ENCODE peak calls at places on chromosomes 5 and 9, in eight cellular contexts. P is heart left ventricle, Z is H54, W is sigmoid colon, M is HepG2, Y is endothelial cell of umbilical vein, O is stomach, F is HCT116. A is an unnamed sample.
A peak's percentile ranks its signal among the peaks of the same experiment; 100 is the strongest.

GRCh38 chr5:78458843-78459242 is 98.4 kb downstream of the SCAMP1 start:
- DNase-seq in P (no peak), Z (no peak), W (no peak), M (no peak), Y (no peak), O (no peak), F (no peak), A (no peak)

GRCh38 chr5:14676320-14676719 is 11.8 kb downstream of the OTULIN start:
- DNase-seq in P (no peak), Z (peak; percentile 88), W (no peak), M (no peak), Y (no peak), O (peak; percentile 42), F (no peak), A (peak; percentile 51)

GRCh38 chr5:178371362-178372090 is 138.9 kb upstream of the PHYKPL start:
- DNase-seq in P (no peak), Z (no peak), W (no peak), M (no peak), Y (no peak), O (no peak), F (no peak), A (no peak)

GRCh38 chr5:154010660-154011059 is 28.1 kb downstream of the FAM114A2 start:
- DNase-seq in P (no peak), Z (peak; percentile 3), W (no peak), M (no peak), Y (no peak), O (no peak), F (no peak), A (no peak)

GRCh38 chr5:159616967-159617366 is 286.7 kb upstream of the IL12B start:
- DNase-seq in P (no peak), Z (no peak), W (no peak), M (no peak), Y (no peak), O (no peak), F (no peak), A (no peak)

GRCh38 chr5:118208031-118208453 is 780.3 kb downstream of the DTWD2 start:
- DNase-seq in P (no peak), Z (no peak), W (no peak), M (no peak), Y (no peak), O (no peak), F (no peak), A (no peak)

GRCh38 chr5:55039843-55040242 is 15.8 kb downstream of the GZMK start:
- DNase-seq in P (no peak), Z (no peak), W (no peak), M (no peak), Y (no peak), O (no peak), F (no peak), A (no peak)

GRCh38 chr9:23855885-23856284 is 29.8 kb upstream of the ELAVL2 start:
- DNase-seq in P (no peak), Z (no peak), W (no peak), M (no peak), Y (no peak), O (no peak), F (no peak), A (no peak)

GRCh38 chr9:99366601-99367000 is 144.5 kb downstream of the SEC61B start:
- DNase-seq in P (no peak), Z (no peak), W (no peak), M (no peak), Y (no peak), O (no peak), F (no peak), A (no peak)

GRCh38 chr9:99365233-99365980 is 143.3 kb downstream of the SEC61B start:
- DNase-seq in P (no peak), Z (no peak), W (no peak), M (no peak), Y (no peak), O (no peak), F (no peak), A (no peak)

GRCh38 chr9:99368341-99369326 is 146.6 kb downstream of the SEC61B start:
- DNase-seq in P (peak; percentile 79), Z (no peak), W (peak; percentile 77), M (no peak), Y (peak; percentile 48), O (no peak), F (no peak), A (no peak)

GRCh38 chr9:99363509-99363908 is 141.4 kb downstream of the SEC61B start:
- DNase-seq in P (no peak), Z (no peak), W (no peak), M (no peak), Y (no peak), O (no peak), F (no peak), A (no peak)

DNA sequence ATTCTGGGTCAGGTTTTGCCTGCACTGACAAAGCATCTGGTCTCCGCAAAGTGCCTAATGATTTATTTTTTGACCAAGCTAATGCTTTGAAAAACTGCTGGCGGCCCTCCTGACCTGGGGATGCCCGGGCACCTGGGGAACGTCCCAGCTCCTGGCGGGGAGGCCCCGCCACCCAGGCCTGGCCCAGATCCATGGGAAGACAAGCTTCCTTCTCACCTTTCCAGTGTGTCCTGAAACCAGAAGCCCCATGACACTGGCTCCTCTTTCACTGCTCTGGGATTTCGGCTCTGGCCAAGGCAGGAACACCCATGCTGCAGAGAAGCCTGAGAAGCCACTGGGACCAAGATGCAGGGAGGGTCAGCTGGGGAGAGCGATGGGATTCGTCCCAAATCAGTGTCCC is 144.1 kb downstream of the SEC61B start:
- DNase-seq in P (no peak), Z (no peak), W (no peak), M (no peak), Y (no peak), O (no peak), F (no peak), A (no peak)
- TF ChIP-seq POLR2A in P (no peak), Z (no peak), W (no peak), M (no peak), Y (no peak), O (no peak), F (no peak), A (no peak)

GRCh38 chr9:121204611-121205010 is 2.9 kb upstream of the RAB14 start:
- DNase-seq in P (no peak), Z (no peak), W (no peak), M (no peak), Y (no peak), O (no peak), F (no peak), A (no peak)
- TF ChIP-seq POLR2A in P (no peak), Z (no peak), W (no peak), M (no peak), Y (no peak), O (no peak), F (no peak), A (no peak)

GRCh38 chr5:88128813-88129212 is 139.8 kb downstream of the TMEM161B start:
- DNase-seq in P (no peak), Z (no peak), W (no peak), M (peak; percentile 56), Y (no peak), O (no peak), F (no peak), A (no peak)
- TF ChIP-seq POLR2A in P (no peak), Z (no peak), W (no peak), M (no peak), Y (no peak), O (no peak), F (no peak), A (no peak)

GRCh38 chr9:105444130-105444529 is 3.7 kb upstream of the FSD1L start:
- DNase-seq in P (no peak), Z (no peak), W (no peak), M (no peak), Y (no peak), O (no peak), F (no peak), A (no peak)

GRCh38 chr9:105449081-105449480 is 1.2 kb downstream of the FSD1L start:
- DNase-seq in P (no peak), Z (no peak), W (no peak), M (no peak), Y (peak; percentile 4), O (no peak), F (no peak), A (no peak)

GRCh38 chr9:105447386-105447813 is 434 bp upstream of the FSD1L start:
- DNase-seq in P (no peak), Z (no peak), W (no peak), M (no peak), Y (no peak), O (no peak), F (no peak), A (no peak)

GRCh38 chr9:105445203-105445881 is 2.5 kb upstream of the FSD1L start:
- DNase-seq in P (peak; percentile 28), Z (no peak), W (no peak), M (no peak), Y (no peak), O (no peak), F (no peak), A (no peak)

DNA sequence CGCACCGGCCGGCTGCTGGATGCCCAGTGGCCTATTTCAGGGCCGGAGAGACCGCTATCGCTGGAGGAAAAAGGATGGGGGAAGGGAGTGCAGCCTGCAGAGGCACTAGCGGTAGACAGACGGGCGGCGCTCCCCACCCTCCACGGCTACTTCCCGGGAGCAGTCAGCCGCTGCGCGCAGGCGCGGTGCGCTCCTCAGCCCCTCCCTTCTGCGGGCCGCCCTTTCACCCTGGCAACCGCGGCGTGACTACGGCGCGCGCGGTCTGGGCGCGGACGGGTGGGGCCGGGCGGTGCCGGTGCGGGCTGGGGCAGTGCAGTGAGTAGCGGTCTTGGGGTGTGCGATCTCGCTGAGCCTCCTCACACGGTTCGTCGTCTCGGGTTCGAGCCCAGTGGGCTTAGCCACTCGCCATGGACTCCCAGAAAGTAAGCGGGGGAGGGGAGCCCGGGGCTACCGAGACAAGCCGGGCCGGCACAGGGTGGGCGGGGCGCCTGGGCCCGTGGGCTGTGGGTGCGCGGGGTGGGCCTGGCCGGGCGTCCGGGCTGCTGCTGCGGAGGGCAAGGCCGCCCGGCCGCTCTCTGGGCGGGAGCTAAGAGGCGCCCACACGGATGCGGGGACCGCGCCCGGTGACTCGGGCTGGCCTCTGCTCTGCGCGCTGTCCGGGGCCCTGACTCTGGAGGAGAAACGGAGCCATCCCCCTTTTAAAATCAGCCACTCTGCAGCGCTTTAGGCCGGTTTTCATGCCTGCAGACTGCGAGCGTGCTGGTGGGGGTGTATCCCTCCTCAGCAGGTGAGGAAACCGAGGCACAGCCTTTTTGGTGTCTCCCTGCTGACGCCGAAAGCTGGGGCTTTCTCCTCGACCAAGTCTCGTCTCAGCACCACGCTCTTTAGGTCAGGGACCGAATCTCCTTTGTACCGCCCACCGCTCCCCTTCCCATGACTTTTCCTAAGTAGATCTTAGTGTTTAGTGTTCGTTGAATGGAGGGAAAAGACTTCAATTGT is at the start of gene FSD1L:
- DNase-seq in P (peak; percentile 95), Z (peak; percentile 99), W (peak; percentile 97), M (peak; percentile 84), Y (peak; percentile 72), O (peak; percentile 95), F (peak; percentile 81), A (peak; percentile 83)
- TF ChIP-seq POLR2A in P (no peak), Z (peak; percentile 84), W (no peak), M (no peak), Y (peak; percentile 53), O (no peak), F (peak; percentile 61), A (no peak)

DNA sequence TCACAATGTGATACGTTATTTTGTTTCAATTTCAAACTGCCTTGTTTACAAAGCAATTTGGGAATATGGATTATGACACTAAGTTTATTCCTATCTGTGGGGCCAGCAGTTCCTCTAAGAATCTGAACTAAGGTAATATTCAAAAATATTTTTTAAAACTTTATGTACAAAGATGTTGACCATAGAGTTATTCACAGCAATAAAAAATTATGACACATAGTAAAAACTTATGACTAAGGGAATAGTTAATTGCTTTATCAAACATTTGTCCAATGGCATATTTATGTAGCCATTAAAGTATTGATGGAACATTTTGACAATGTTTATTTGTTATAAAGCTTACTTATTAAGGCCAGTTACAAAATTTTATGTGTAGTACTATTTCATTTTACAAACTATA is 73.4 kb upstream of the FREM1 start:
- DNase-seq in P (no peak), Z (no peak), W (no peak), M (no peak), Y (no peak), O (no peak), F (no peak), A (no peak)
- TF ChIP-seq POLR2A in P (no peak), Z (no peak), W (no peak), M (no peak), Y (no peak), O (no peak), F (no peak), A (no peak)